ENCODE peak calls at places on chromosome 15, in six cellular contexts. Y, W, G, O, P and J are unnamed samples.
A peak's percentile ranks its signal among the peaks of the same experiment; 100 is the strongest.

GRCh38 chr15:92878593-92879053 is 21.5 kb upstream of the CHD2 start:
- DNase-seq in O (peak; percentile 55), Y (no peak), W (no peak), P (no peak), G (no peak), J (no peak)

GRCh38 chr15:41154412-41154811 is 38.3 kb upstream of the INO80 start:
- DNase-seq in W (no peak), Y (no peak), G (no peak), O (no peak), P (no peak), J (no peak)

GRCh38 chr15:68183886-68184285 is 21.2 kb downstream of the CALML4 start:
- DNase-seq in O (no peak), P (no peak), G (no peak), Y (no peak), W (no peak), J (no peak)

GRCh38 chr15:52799145-52799811 is 9.1 kb upstream of the ONECUT1 start:
- DNase-seq in Y (no peak), O (no peak), G (no peak), P (no peak), W (no peak), J (no peak)

GRCh38 chr15:27249046-27249722 is 278.2 kb downstream of the GABRG3 start:
- DNase-seq in Y (no peak), O (no peak), G (no peak), P (no peak), W (no peak), J (no peak)

GRCh38 chr15:78374436-78375393 is 34.6 kb downstream of the CRABP1 start:
- DNase-seq in G (no peak), O (no peak), P (no peak), Y (no peak), W (no peak), J (no peak)

GRCh38 chr15:84862214-84862975 is 22.1 kb upstream of the SLC28A1 start:
- DNase-seq in O (no peak), G (no peak), W (no peak), P (peak; percentile 43), Y (no peak), J (no peak)

GRCh38 chr15:55823191-55823670 is 80.3 kb upstream of the PRTG start:
- DNase-seq in P (peak; percentile 40), G (no peak), W (no peak), O (no peak), Y (no peak), J (no peak)

GRCh38 chr15:66097151-66098018 is 156.2 kb downstream of the MEGF11 start:
- DNase-seq in P (no peak), G (no peak), O (no peak), Y (no peak), W (no peak), J (peak; percentile 73)

GRCh38 chr15:81258455-81258854 is 61.8 kb downstream of the IL16 start:
- DNase-seq in Y (no peak), G (no peak), P (no peak), W (no peak), O (no peak), J (no peak)

GRCh38 chr15:31031471-31032064 is 40.1 kb upstream of the MTMR10 start:
- DNase-seq in P (peak; percentile 33), O (no peak), G (no peak), W (no peak), Y (no peak), J (no peak)

GRCh38 chr15:32974691-32975090 is 219.8 kb downstream of the FMN1 start:
- DNase-seq in O (no peak), P (no peak), Y (no peak), G (no peak), W (no peak), J (no peak)

GRCh38 chr15:25774871-25775270 is 88.3 kb downstream of the ATP10A start:
- DNase-seq in G (no peak), W (no peak), O (no peak), Y (no peak), P (no peak), J (no peak)

GRCh38 chr15:25787381-25787780 is 75.7 kb downstream of the ATP10A start:
- DNase-seq in O (no peak), G (no peak), W (no peak), Y (no peak), P (no peak), J (no peak)